ENCODE peak calls at places on chromosome 15, in eight cellular contexts. W is transverse colon; E is A549; O is GM12864; J is stimulated activated CD4-positive, alpha-beta T cell treated with anti-CD3 and anti-CD28 coated beads, Interleukin-1b, Interleukin-23, amount 100 ng/mL, for 1 hour; T is SK-N-SH; D is stromal cell of bone marrow; R is KG1. L is an unnamed sample.

GRCh38 chr15:60448668-60449360 is 30.1 kb downstream of the ICE2 start:
- DNase-seq in W (no peak), E (no peak), O (no peak), J (no peak), T (no peak), D (no peak), R (no peak), L (no peak)

GRCh38 chr15:60179786-60180391 is 175.8 kb downstream of the FOXB1 start:
- DNase-seq in W (peak), E (peak), O (peak), J (no peak), T (peak), D (peak), R (peak), L (peak)

GRCh38 chr15:90205886-90206285 is 4.8 kb downstream of the SEMA4B start:
- DNase-seq in W (no peak), E (no peak), O (no peak), J (no peak), T (no peak), D (no peak), R (no peak), L (no peak)

GRCh38 chr15:51286816-51287215 is 51.6 kb downstream of the CYP19A1 start:
- DNase-seq in W (no peak), E (no peak), O (no peak), J (no peak), T (no peak), D (no peak), R (no peak), L (no peak)

GRCh38 chr15:32844118-32844711 is 126.4 kb downstream of the GREM1 start:
- DNase-seq in W (no peak), E (peak), O (peak), J (no peak), T (peak), D (no peak), R (no peak), L (no peak)

GRCh38 chr15:42090375-42090774 is 4.0 kb downstream of the PLA2G4D start:
- DNase-seq in W (peak), E (no peak), O (no peak), J (no peak), T (no peak), D (no peak), R (no peak), L (no peak)

GRCh38 chr15:45842151-45842550 is 207.3 kb downstream of the SQOR start:
- DNase-seq in W (peak), E (no peak), O (no peak), J (no peak), T (no peak), D (no peak), R (no peak), L (no peak)

GRCh38 chr15:69296606-69297005 is 2.1 kb upstream of the PAQR5 start:
- DNase-seq in W (no peak), E (no peak), O (no peak), J (no peak), T (no peak), D (no peak), R (no peak), L (no peak)

GRCh38 chr15:74725845-74726773 is 781 bp upstream of the CYP1A1 start:
- DNase-seq in W (peak), E (peak), O (no peak), J (peak), T (peak), D (no peak), R (no peak), L (no peak)

GRCh38 chr15:72285402-72285801 is 13.0 kb upstream of the PARP6 start:
- DNase-seq in W (no peak), E (peak), O (no peak), J (no peak), T (peak), D (no peak), R (no peak), L (no peak)

GRCh38 chr15:83158393-83158792 is 49.2 kb downstream of the HDGFL3 start:
- DNase-seq in W (no peak), E (no peak), O (no peak), J (no peak), T (no peak), D (no peak), R (no peak), L (no peak)

GRCh38 chr15:70154440-70155347 is 57.0 kb upstream of the TLE3 start:
- DNase-seq in W (no peak), E (no peak), O (no peak), J (no peak), T (peak), D (no peak), R (no peak), L (no peak)

GRCh38 chr15:70061086-70061370 is 36.7 kb downstream of the TLE3 start:
- DNase-seq in W (no peak), E (no peak), O (no peak), J (no peak), T (no peak), D (no peak), R (no peak), L (no peak)

GRCh38 chr15:35486296-35486695 is 59.7 kb downstream of the DPH6 start:
- DNase-seq in W (no peak), E (no peak), O (no peak), J (no peak), T (no peak), D (no peak), R (no peak), L (no peak)

GRCh38 chr15:85642054-85642692 is 152.6 kb downstream of the KLHL25 start:
- DNase-seq in W (no peak), E (no peak), O (no peak), J (no peak), T (no peak), D (no peak), R (no peak), L (no peak)

GRCh38 chr15:37045859-37046318 is 54.5 kb downstream of the MEIS2 start:
- DNase-seq in W (no peak), E (no peak), O (no peak), J (no peak), T (no peak), D (no peak), R (no peak), L (no peak)

GRCh38 chr15:45715528-45715927 is 80.7 kb downstream of the SQOR start:
- DNase-seq in W (no peak), E (no peak), O (no peak), J (no peak), T (no peak), D (no peak), R (peak), L (no peak)

GRCh38 chr15:69398541-69398940 is 15.6 kb upstream of the KIF23 start:
- DNase-seq in W (no peak), E (no peak), O (no peak), J (no peak), T (no peak), D (peak), R (no peak), L (no peak)

GRCh38 chr15:40870716-40871115 is 3.3 kb downstream of the RHOV start:
- DNase-seq in W (no peak), E (no peak), O (no peak), J (no peak), T (no peak), D (no peak), R (no peak), L (no peak)

GRCh38 chr15:99487337-99487730 is 78.5 kb upstream of the MEF2A start:
- DNase-seq in W (no peak), E (no peak), O (no peak), J (no peak), T (no peak), D (no peak), R (no peak), L (no peak)

GRCh38 chr15:25172691-25173090 is 217.9 kb downstream of the SNRPN start:
- DNase-seq in W (no peak), E (no peak), O (no peak), J (no peak), T (no peak), D (no peak), R (no peak), L (no peak)

GRCh38 chr15:101054116-101054515 is 135.0 kb downstream of the LRRK1 start:
- DNase-seq in W (no peak), E (no peak), O (no peak), J (no peak), T (no peak), D (no peak), R (no peak), L (no peak)

GRCh38 chr15:78996876-78997275 is 52.0 kb upstream of the CTSH start:
- DNase-seq in W (no peak), E (no peak), O (no peak), J (no peak), T (no peak), D (no peak), R (no peak), L (no peak)

GRCh38 chr15:66882251-66883020 is 180.4 kb downstream of the SMAD6 start:
- DNase-seq in W (no peak), E (peak), O (no peak), J (no peak), T (no peak), D (peak), R (no peak), L (no peak)

GRCh38 chr15:74830868-74831267 is 4.4 kb downstream of the CPLX3 start:
- DNase-seq in W (no peak), E (no peak), O (no peak), J (no peak), T (no peak), D (no peak), R (no peak), L (no peak)

GRCh38 chr15:64101018-64101417 is 5.2 kb downstream of the SNX1 start:
- DNase-seq in W (no peak), E (no peak), O (no peak), J (no peak), T (no peak), D (no peak), R (no peak), L (no peak)